ENCODE peak calls at places on chromosomes 4 and X, in seven cellular contexts. M, W, S, G, A, Y and I are unnamed samples. For H3K4me1 and H3K9me3, the result is how much of the 10 kb centered on the place peaks cover.

GRCh38 chr4:82431026-82431745 is 796 bp downstream of the ENOPH1 start:
- DNase-seq in M (peak), W (peak), S (peak), G (peak), A (peak), Y (no peak), I (peak)

GRCh38 chrX:145405012-145405411 is 157.7 kb downstream of the SPANXN1 start:
- DNase-seq in M (no peak), W (peak), S (no peak), G (peak), A (no peak), Y (peak), I (no peak)

GRCh38 chr4:99572527-99573240 is 1.9 kb upstream of the MTTP start:
- DNase-seq in M (no peak), W (peak), S (no peak), G (peak), A (no peak), Y (no peak), I (no peak)

GRCh38 chr4:110245567-110245966 is 47.2 kb upstream of the ELOVL6 start:
- DNase-seq in M (no peak), W (peak), S (no peak), G (peak), A (no peak), Y (no peak), I (no peak)

GRCh38 chr4:152126233-152126632 is 365.4 kb upstream of the GATB start:
- DNase-seq in M (no peak), W (no peak), S (no peak), G (no peak), A (no peak), Y (no peak), I (no peak)

GRCh38 chrX:87468941-87469340 is 48.7 kb upstream of the KLHL4 start:
- DNase-seq in M (no peak), W (no peak), S (no peak), G (no peak), A (no peak), Y (no peak), I (no peak)

GRCh38 chr4:147874109-147874508 is 142.2 kb downstream of the ARHGAP10 start:
- DNase-seq in M (no peak), W (no peak), S (no peak), G (no peak), A (no peak), Y (no peak), I (no peak)

GRCh38 chr4:157076578-157076947 is 613 bp downstream of the GLRB start:
- DNase-seq in M (no peak), W (no peak), S (no peak), G (peak), A (no peak), Y (no peak), I (no peak)

GRCh38 chrX:96700625-96701024 is 16.0 kb downstream of the DIAPH2 start:
- DNase-seq in M (no peak), W (no peak), S (no peak), G (no peak), A (no peak), Y (no peak), I (no peak)

GRCh38 chr4:94721310-94721709 is 36.4 kb upstream of the BMPR1B start:
- DNase-seq in M (no peak), W (no peak), S (peak), G (no peak), A (no peak), Y (no peak), I (no peak)

GRCh38 chrX:73849054-73849453 is 286.1 kb downstream of the CHIC1 start:
- DNase-seq in M (no peak), W (no peak), S (no peak), G (no peak), A (no peak), Y (peak), I (no peak)

GRCh38 chr4:2953496-2953895 is 9.7 kb downstream of the NOP14 start:
- DNase-seq in M (no peak), W (no peak), S (peak), G (no peak), A (no peak), Y (no peak), I (no peak)
- H3K27ac ChIP-seq in M (no peak), W (no peak), S (peak), G (no peak), A (no peak), Y (no peak), I (no peak)

GRCh38 chr4:174228988-174229387 is 54.5 kb downstream of the FBXO8 start:
- DNase-seq in M (no peak), W (no peak), S (no peak), G (no peak), A (no peak), Y (no peak), I (no peak)
- H3K4me1 ChIP-seq in M (under half), W (under half), S (under half), G (under half), A (under half), Y (under half), I (under half)

DNA sequence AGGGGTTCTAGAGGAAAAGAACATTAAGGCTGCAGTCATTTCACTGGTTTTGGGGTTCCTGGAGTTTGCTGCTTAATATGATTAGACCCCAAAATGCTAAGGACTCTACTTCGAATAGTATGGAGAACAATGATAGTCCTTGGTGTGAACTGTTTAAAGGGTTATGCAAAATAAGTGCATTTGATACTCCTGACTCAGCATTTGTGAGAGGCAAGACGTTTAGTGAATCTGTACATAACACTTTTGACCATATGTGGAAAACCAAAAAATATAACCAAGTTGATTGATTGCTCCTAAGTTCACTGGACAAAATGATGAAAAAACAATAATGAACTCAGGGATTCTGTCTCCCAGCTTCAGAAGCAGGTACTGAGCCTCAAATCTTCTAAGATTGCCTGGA is 414.1 kb downstream of the SH3BGRL start:
- DNase-seq in M (no peak), W (no peak), S (no peak), G (no peak), A (no peak), Y (no peak), I (no peak)
- H3K9me3 ChIP-seq in M (under half), W (under half), S (under half), G (under half), A (under half), Y (under half), I (under half)

DNA sequence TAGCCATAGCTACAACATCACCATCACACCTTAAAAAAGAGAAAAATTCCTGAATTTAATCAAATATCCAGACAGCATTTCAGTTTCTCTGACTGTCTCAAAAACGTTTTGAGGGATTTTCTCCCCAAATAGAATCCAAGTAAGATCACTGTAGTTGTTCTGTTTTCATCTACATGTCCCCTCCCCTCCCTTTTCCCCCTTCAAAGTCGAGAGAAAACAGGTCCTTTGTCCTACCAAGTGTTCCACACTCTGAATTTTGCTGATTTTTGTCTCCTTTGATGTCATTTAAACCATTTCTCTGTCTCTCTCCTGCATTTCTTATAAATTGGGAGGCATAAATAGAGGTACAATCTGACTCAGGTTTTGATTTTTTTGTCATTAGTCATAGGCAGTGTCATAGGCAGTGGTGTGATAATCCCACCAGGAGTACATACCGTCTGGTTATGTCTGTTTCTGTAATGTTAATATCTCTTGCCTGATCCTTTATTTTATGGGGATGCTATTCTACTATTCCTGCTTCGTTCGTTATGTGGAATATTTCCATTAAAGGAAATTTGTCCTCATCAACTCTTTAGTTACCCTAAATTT is 348.6 kb downstream of the PTTG2 start:
- DNase-seq in M (no peak), W (peak), S (no peak), G (peak), A (no peak), Y (no peak), I (no peak)
- H3K27ac ChIP-seq in M (no peak), W (no peak), S (no peak), G (peak), A (no peak), Y (no peak), I (no peak)